ENCODE peak calls at places on chromosomes 6 and 20, in six cellular contexts. H is right cardiac atrium, W is body of pancreas, E is skeletal muscle cell, N is left lung, S is IMR-90. U is an unnamed sample.

GRCh38 chr6:9136141-9136865 is 701.0 kb upstream of the SLC35B3 start:
- DNase-seq in W (no peak), E (no peak), S (peak), N (no peak), H (no peak), U (no peak)

GRCh38 chr6:135182120-135182992 is 1.2 kb downstream of the MYB start:
- DNase-seq in S (no peak), W (no peak), E (no peak), H (no peak), N (peak), U (no peak)

GRCh38 chr6:36335465-36336209 is 1.1 kb downstream of the BNIP5 start:
- DNase-seq in H (no peak), N (no peak), W (no peak), E (no peak), S (no peak), U (no peak)

GRCh38 chr6:49423817-49424216 is 39.2 kb downstream of the MMUT start:
- DNase-seq in N (no peak), E (no peak), H (no peak), S (no peak), W (no peak), U (no peak)

GRCh38 chr6:30881987-30882763 is 2.1 kb upstream of the DDR1 start:
- DNase-seq in N (no peak), E (peak), W (peak), S (peak), H (peak), U (no peak)

GRCh38 chr6:27138398-27138797 is 109.1 kb upstream of the PRSS16 start:
- DNase-seq in W (no peak), N (no peak), H (no peak), E (no peak), S (no peak), U (no peak)

GRCh38 chr6:28383235-28384142 is 16.1 kb downstream of the ZSCAN12 start:
- DNase-seq in S (peak), E (peak), N (peak), W (peak), H (peak), U (peak)

GRCh38 chr6:166259296-166259977 is 48.8 kb downstream of the PRR18 start:
- DNase-seq in W (no peak), E (no peak), H (no peak), S (no peak), N (peak), U (no peak)

GRCh38 chr6:135109761-135110160 is 55.1 kb upstream of the HBS1L start:
- DNase-seq in W (no peak), S (no peak), H (no peak), E (no peak), N (no peak), U (no peak)

GRCh38 chr6:22821664-22822320 is 252.4 kb downstream of the HDGFL1 start:
- DNase-seq in S (peak), W (no peak), N (no peak), H (no peak), E (peak), U (no peak)

GRCh38 chr6:40163924-40164323 is 229.7 kb upstream of the MOCS1 start:
- DNase-seq in H (no peak), S (no peak), W (no peak), N (no peak), E (no peak), U (no peak)
- H3K4me3 ChIP-seq in H (no peak), S (no peak), W (no peak), N (no peak), E (no peak), U (no peak)

GRCh38 chr6:93677297-93677965 is 258.1 kb upstream of the EPHA7 start:
- DNase-seq in W (no peak), N (no peak), E (peak), H (no peak), S (no peak), U (no peak)
- H3K4me3 ChIP-seq in W (no peak), N (no peak), E (no peak), H (no peak), S (no peak), U (no peak)

GRCh38 chr6:92770540-92770939 is 648.8 kb downstream of the EPHA7 start:
- DNase-seq in E (no peak), S (no peak), H (no peak), N (no peak), W (no peak), U (no peak)
- H3K4me3 ChIP-seq in E (no peak), S (no peak), H (no peak), N (no peak), W (no peak), U (no peak)

DNA sequence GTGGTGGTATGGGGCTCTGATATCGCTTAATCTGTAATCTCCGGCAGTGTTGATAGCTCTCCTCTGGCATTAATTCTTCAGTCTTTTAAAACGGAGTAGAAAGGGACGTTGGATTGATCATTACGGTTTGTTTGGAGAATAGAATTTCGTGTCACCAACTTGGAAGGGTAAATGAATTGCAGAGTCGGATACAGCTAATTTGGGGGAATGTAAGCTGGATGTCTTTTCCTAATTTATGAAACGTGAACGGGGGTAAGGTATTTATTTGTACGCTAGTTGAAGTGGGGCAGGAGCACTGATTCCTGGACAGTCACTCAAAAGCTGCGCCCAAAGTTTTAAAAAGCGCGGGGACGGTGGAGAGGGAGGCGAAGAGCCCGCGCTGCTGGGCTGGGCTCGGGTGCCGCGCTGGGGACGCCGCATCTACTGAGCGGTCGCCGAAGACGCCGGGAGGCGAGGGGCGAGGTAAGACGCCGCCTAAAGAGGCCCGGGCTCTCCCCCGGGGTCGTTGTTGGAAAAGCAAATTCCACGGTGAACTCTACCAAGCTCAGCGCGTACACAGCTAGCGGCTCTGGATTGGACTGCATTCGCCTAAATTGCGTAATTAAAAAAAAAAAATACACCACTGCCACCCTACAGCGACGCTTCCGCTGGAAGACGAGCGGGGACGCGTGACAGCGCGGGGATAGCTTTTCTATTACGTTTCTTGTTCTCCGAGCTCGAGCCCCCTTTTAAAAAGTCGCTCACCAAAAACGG is 92.2 kb upstream of the PRDM1 start:
- DNase-seq in N (peak), H (peak), S (peak), W (no peak), E (no peak), U (peak)
- H3K4me3 ChIP-seq in N (peak), H (peak), S (peak), W (peak), E (peak), U (peak)

GRCh38 chr6:42774201-42774600 is 7.7 kb upstream of the BICRAL start:
- DNase-seq in S (no peak), W (no peak), N (no peak), E (no peak), H (no peak), U (no peak)
- H3K4me3 ChIP-seq in S (no peak), W (no peak), N (no peak), E (no peak), H (no peak), U (no peak)

GRCh38 chr6:12313992-12314589 is 23.9 kb downstream of the EDN1 start:
- DNase-seq in N (no peak), H (no peak), S (peak), W (peak), E (peak), U (no peak)

GRCh38 chr6:12312736-12313135 is 22.6 kb downstream of the EDN1 start:
- DNase-seq in W (no peak), H (no peak), N (no peak), E (no peak), S (no peak), U (no peak)

GRCh38 chr6:12314751-12315150 is 24.6 kb downstream of the EDN1 start:
- DNase-seq in H (no peak), W (no peak), E (no peak), S (no peak), N (no peak), U (no peak)

GRCh38 chr6:12315292-12316081 is 25.3 kb downstream of the EDN1 start:
- DNase-seq in W (no peak), N (no peak), S (no peak), E (no peak), H (no peak), U (no peak)

GRCh38 chr6:12313311-12313991 is 23.3 kb downstream of the EDN1 start:
- DNase-seq in H (no peak), W (no peak), N (no peak), E (no peak), S (no peak), U (no peak)
- H3K4me3 ChIP-seq in H (no peak), W (no peak), N (no peak), E (no peak), S (no peak), U (no peak)

DNA sequence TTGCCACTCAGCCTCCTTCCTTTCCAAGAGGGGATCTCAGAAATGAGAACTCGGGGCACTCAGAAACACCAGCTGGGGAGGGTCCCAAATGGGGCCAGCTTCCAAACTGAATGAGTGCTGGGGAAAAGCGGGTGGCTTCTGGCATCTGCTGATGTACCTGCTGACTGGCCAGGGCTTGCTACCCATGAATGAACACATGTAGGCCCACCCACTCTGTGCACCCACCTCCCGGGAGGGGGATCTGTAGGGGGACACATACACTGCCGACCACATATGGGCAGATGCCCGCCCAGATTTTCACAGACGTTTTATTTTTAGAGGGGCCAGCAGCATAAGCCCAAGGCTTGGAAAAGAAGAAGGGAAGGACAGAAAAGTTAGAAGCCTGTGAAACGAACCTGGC is 231.9 kb upstream of the RNF24 start:
- DNase-seq in E (no peak), S (no peak), N (no peak), W (no peak), H (no peak), U (no peak)
- H3K4me3 ChIP-seq in E (no peak), S (no peak), N (no peak), W (no peak), H (no peak), U (no peak)

DNA sequence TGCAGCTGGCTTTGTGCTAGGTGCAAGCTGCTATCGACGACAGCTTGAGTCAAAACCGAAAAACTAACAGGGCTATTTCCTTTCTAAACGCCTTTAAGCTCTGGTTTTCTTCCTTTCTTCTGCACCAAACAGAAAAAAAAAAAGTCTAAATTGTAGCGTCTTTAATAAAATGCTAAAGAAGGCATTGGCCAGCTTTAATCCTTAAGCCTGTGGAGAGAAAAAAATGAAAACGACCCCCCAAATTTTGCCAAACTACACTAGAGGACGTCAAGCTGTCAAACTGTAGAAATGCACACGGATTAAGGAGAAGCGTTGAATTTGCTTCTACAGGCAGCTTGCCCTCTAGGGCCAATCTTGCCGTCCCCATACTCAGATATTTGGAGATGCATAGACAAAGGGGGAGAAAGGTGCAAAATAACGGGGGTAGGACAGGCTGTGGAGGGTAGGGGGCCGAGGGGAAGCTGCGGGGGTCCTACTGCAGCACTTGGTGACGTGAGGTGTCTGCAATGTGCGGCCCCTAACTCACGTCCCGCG is 1.5 kb upstream of the NRN1 start:
- DNase-seq in E (no peak), S (no peak), W (no peak), N (no peak), H (no peak), U (no peak)
- H3K4me3 ChIP-seq in E (peak), S (peak), W (peak), N (peak), H (peak), U (peak)

DNA sequence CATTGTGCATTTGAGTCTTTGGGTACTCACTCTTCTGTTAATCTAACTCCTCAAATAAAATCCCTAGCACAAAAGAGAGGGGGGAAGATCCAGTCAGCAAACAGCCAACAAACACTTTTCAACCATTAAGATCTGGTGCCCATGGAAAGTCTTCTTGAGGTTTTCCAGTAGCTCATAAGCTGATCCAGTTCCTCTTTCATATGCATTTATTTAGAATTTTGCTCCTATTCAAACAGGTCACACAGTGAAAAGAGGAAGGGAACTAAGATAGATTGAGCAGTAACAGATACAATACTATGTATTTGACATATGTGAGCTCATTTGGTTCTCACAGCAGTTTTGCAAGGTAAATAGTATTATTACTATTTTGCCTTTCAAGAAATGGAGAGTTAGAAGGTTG is 38.6 kb downstream of the HLA-DPB1 start:
- DNase-seq in W (no peak), S (no peak), N (no peak), E (no peak), H (no peak), U (no peak)
- H3K4me3 ChIP-seq in W (no peak), S (no peak), N (no peak), E (no peak), H (no peak), U (no peak)